ENCODE peak calls at places on chromosomes 16 and 17, in seven cellular contexts. N is GM06990, F is PC-9, D is cardiac fibroblast, G is hepatocyte, S is Peyer's patch, C is heart right ventricle. O is an unnamed sample.

GRCh38 chr16:4244254-4244812 is 2.5 kb upstream of the SRL start:
- DNase-seq in D (peak), C (no peak), N (no peak), S (no peak), G (peak), F (peak), O (no peak)

GRCh38 chr16:27080870-27081269 is 14.1 kb downstream of the C16orf82 start:
- DNase-seq in G (peak), D (no peak), F (no peak), N (no peak), C (no peak), S (no peak), O (no peak)

GRCh38 chr16:48409839-48410610 is 24.8 kb upstream of the SIAH1 start:
- DNase-seq in D (peak), S (peak), C (no peak), F (peak), G (peak), N (no peak), O (peak)

GRCh38 chr16:88726981-88727380 is 20.7 kb downstream of the CTU2 start:
- DNase-seq in D (no peak), S (no peak), N (no peak), F (no peak), C (no peak), G (no peak), O (no peak)

GRCh38 chr17:27384261-27384701 is 72.0 kb upstream of the KSR1 start:
- DNase-seq in G (no peak), C (peak), N (no peak), S (no peak), D (peak), F (peak), O (peak)

GRCh38 chr17:68491864-68492263 is 20.4 kb upstream of the PRKAR1A start:
- DNase-seq in G (no peak), S (no peak), D (no peak), F (no peak), N (no peak), C (peak), O (no peak)

GRCh38 chr17:19991252-19991885 is 13.7 kb upstream of the AKAP10 start:
- DNase-seq in C (no peak), N (no peak), F (no peak), G (no peak), S (no peak), D (no peak), O (no peak)

GRCh38 chr17:58312021-58312630 is 16.5 kb downstream of the TSPOAP1 start:
- DNase-seq in N (no peak), S (peak), F (no peak), G (no peak), D (no peak), C (no peak), O (no peak)

GRCh38 chr16:55815320-55815719 is 17.6 kb downstream of the CES1 start:
- DNase-seq in F (no peak), C (no peak), S (no peak), N (no peak), G (no peak), D (no peak), O (no peak)

GRCh38 chr17:27293898-27294688 is at the start of gene WSB1:
- DNase-seq in N (peak), G (peak), C (peak), F (peak), S (peak), D (peak), O (peak)

GRCh38 chr16:28555593-28555992 is 1.9 kb downstream of the SGF29 start:
- DNase-seq in F (no peak), G (no peak), S (no peak), N (no peak), C (no peak), D (no peak), O (no peak)

GRCh38 chr16:10980811-10981210 is 36.4 kb downstream of the CLEC16A start:
- DNase-seq in F (no peak), G (no peak), S (no peak), N (no peak), D (no peak), C (no peak), O (no peak)

GRCh38 chr17:6545291-6545690 is 11.1 kb downstream of the PITPNM3 start:
- DNase-seq in S (no peak), F (no peak), C (no peak), N (no peak), G (no peak), D (no peak), O (no peak)

GRCh38 chr17:57459286-57459915 is 203.1 kb downstream of the MSI2 start:
- DNase-seq in S (no peak), F (peak), D (peak), N (peak), C (no peak), G (no peak), O (no peak)

GRCh38 chr16:50291719-50292565 is 25.6 kb downstream of the ADCY7 start:
- DNase-seq in F (no peak), G (no peak), S (no peak), D (no peak), C (no peak), N (no peak), O (no peak)

GRCh38 chr16:12239226-12239625 is 262.7 kb downstream of the SNX29 start:
- DNase-seq in F (no peak), N (no peak), C (no peak), G (no peak), D (no peak), S (no peak), O (no peak)

GRCh38 chr16:2964416-2965223 is 545 bp downstream of the KREMEN2 start:
- DNase-seq in N (peak), D (no peak), C (no peak), S (peak), F (peak), G (peak), O (no peak)

GRCh38 chr16:9846362-9847099 is 335.7 kb downstream of the GRIN2A start:
- DNase-seq in D (no peak), F (no peak), S (no peak), N (no peak), C (no peak), G (no peak), O (no peak)

GRCh38 chr16:4913130-4913773 is 23.7 kb downstream of the PPL start:
- DNase-seq in G (no peak), N (no peak), S (no peak), F (no peak), D (no peak), C (no peak), O (no peak)

GRCh38 chr17:81393684-81394376 is 1.4 kb upstream of the BAHCC1 start:
- DNase-seq in G (peak), F (peak), N (peak), S (peak), D (peak), C (peak), O (peak)

GRCh38 chr16:86306811-86307517 is 203.4 kb upstream of the FOXF1 start:
- DNase-seq in S (no peak), C (no peak), D (peak), F (no peak), N (no peak), G (no peak), O (no peak)

GRCh38 chr16:47059991-47060390 is 83.8 kb downstream of the NETO2 start:
- DNase-seq in F (no peak), S (no peak), G (no peak), N (no peak), C (no peak), D (no peak), O (no peak)
- TF ChIP-seq CTCF in F (no peak), S (no peak), G (no peak), N (no peak), C (no peak), D (no peak), O (no peak)

GRCh38 chr17:22337467-22337866 is 645.1 kb downstream of the KCNJ18 start:
- DNase-seq in G (no peak), S (no peak), N (no peak), F (no peak), D (no peak), C (no peak), O (no peak)
- TF ChIP-seq CTCF in G (no peak), S (no peak), N (no peak), F (no peak), D (no peak), C (no peak), O (no peak)

GRCh38 chr17:80101160-80101945 is at the start of gene GAA:
- DNase-seq in F (peak), N (peak), C (peak), D (peak), G (peak), S (peak), O (no peak)
- TF ChIP-seq CTCF in F (peak), N (peak), C (peak), D (peak), G (peak), S (peak), O (peak)

DNA sequence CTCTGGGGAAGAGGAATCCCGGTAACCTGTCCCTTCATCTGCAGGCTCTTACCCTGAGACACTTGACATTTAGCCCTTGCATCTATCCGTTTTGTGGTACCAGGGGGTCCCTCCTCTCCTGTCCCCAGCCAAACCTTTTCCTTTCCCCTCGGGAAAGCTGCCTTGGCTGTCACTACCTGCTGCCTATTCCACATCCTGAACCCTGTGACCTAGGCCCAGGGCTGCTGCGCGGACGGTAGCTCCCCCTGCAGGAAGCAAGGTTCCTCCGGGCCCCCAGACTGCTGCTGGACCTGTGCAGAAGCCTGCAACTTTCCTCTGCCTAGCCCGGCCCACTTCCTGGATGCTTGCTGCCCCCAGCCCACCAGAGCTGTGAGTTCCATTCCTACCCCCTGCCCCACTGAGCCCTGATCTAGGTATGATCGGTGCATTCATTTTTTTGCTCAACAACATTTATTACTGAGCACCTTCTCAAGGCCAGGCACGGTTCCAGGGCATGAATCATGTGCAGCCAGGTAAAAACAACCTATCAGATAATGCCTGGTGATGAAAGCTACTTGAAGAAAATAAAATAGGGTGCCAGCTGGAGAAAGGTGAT is 10.5 kb upstream of the ALDOA start:
- DNase-seq in G (no peak), C (no peak), F (peak), S (peak), N (peak), D (no peak), O (no peak)
- TF ChIP-seq CTCF in G (peak), C (no peak), F (peak), S (no peak), N (peak), D (peak), O (peak)

GRCh38 chr17:37648555-37648954 is 5.3 kb upstream of the DDX52 start:
- DNase-seq in F (peak), S (no peak), D (peak), N (no peak), G (no peak), C (no peak), O (peak)

GRCh38 chr17:37651846-37652245 is 8.6 kb upstream of the DDX52 start:
- DNase-seq in S (no peak), D (no peak), N (no peak), C (no peak), F (no peak), G (no peak), O (no peak)

DNA sequence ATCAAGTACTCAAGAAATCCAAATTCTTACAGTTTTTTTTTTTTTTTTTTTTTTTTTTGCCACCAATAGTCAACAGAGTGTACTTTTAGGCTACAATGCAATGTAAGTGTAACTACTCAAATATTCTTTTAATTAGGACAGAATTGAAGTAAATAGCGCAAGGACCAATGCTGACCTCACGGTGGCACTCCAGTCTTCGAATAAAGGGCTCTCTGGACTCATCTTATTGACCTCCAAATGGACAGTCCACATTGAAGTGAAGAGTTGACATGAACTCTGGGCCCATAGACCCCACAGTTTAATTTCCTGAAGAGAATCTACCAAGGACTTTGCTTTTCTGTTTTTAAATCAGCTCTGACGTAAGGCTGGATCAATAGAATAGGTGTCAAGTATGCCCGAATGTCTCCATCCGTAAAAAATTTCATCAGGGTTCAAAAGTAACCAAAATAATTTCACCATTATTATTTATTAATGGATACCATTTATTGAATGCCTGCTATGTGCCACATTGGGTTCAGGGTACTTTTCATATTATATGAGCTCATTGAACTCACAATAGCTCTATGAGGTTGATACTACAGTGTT is 7.3 kb upstream of the DDX52 start:
- DNase-seq in F (peak), C (peak), G (peak), N (no peak), S (no peak), D (peak), O (no peak)
- TF ChIP-seq CTCF in F (peak), C (peak), G (peak), N (peak), S (no peak), D (peak), O (peak)

DNA sequence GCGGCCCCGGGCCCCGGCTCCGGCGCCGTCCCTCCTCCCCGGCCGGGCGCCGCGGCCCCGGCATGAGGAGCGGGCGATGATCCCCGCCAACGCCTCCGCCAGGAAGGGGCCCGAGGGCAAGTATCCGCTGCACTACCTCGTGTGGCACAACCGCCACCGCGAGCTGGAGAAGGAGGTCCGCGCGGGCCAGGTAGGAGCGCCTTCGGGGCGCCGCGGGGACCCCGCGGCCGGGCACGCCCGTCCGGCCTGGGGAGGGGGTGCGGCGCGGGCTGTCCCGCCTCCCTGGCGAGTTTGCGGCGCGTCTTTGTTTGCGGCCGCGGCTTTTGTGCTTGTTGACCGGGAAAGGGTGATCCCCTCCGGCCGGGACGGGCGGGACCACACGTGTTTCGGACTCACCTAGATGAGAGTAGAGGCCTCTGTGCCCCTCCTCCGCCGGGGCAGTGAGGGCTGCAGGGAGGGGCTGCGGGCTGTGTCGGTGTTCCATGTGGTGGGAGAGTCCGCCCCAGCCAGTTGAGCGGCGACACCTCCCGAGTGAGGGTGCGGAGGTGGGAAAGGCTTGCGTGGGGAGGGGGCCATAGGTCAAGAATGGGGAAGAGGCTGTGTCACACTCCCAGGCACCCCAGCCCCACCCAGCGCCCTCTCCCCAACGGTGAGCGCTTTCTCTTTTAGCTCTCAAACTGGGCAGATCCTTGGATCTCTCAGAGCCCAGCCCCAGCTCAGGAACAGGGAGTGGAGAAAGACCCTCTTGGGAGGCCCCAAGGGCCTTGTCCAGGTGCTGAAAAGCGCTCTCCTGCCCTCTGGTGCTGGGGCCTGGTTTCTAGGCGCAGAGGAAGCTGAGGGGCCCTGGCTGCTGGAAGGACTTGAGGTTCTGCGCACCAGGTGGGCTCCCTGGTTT is 861 bp downstream of the ANKRD13B start:
- DNase-seq in D (no peak), G (peak), S (no peak), F (no peak), C (peak), N (no peak), O (no peak)
- TF ChIP-seq CTCF in D (no peak), G (peak), S (no peak), F (no peak), C (no peak), N (peak), O (peak)

GRCh38 chr17:69712801-69713311 is 298.4 kb downstream of the MAP2K6 start:
- DNase-seq in G (no peak), N (no peak), F (peak), C (no peak), S (no peak), D (no peak), O (no peak)

GRCh38 chr17:69715656-69716055 is 301.2 kb downstream of the MAP2K6 start:
- DNase-seq in D (no peak), C (no peak), N (no peak), F (no peak), S (no peak), G (no peak), O (no peak)

GRCh38 chr17:69713815-69714214 is 299.3 kb downstream of the MAP2K6 start:
- DNase-seq in D (no peak), G (no peak), N (no peak), S (no peak), F (no peak), C (no peak), O (no peak)

GRCh38 chr17:69716571-69716970 is 302.1 kb downstream of the MAP2K6 start:
- DNase-seq in F (no peak), S (no peak), G (no peak), N (no peak), C (no peak), D (no peak), O (peak)

GRCh38 chr17:69714659-69715058 is 300.2 kb downstream of the MAP2K6 start:
- DNase-seq in C (no peak), S (no peak), N (no peak), G (no peak), D (no peak), F (no peak), O (no peak)
- TF ChIP-seq CTCF in C (no peak), S (no peak), N (no peak), G (no peak), D (no peak), F (no peak), O (no peak)

DNA sequence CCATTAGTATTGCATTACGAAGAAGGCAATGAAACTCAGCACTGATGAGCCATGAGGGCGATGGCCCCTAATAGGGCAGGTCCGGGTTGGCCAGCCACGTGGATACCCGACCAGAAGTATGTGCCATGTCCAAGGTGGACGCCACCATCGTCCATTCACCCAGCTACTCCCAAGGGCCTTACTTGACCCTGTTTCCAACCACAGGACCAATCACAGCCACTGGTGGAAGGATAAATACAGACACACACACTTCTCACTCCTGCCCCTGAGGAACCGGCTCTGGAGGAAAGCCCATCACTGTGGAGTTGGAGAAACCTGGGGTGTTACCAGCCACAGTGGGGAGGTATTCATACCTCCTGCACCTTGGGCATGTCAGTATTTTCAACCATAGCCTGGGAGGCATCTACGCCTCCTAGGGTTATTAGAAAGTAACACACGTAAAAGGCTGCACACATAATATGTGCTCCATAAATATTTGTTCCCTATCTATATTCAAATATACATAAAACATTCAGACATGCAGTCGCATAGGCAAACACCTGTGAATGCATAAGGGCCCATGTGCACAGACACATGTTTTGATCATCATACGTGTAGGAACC is 5.4 kb upstream of the ITGA3 start:
- DNase-seq in D (no peak), N (no peak), G (no peak), F (peak), C (no peak), S (no peak), O (no peak)
- TF ChIP-seq CTCF in D (no peak), N (no peak), G (no peak), F (peak), C (no peak), S (no peak), O (no peak)

GRCh38 chr16:19094542-19095365 is 19.0 kb upstream of the ITPRIPL2 start:
- DNase-seq in D (no peak), C (no peak), N (no peak), G (no peak), F (no peak), S (no peak), O (no peak)
- TF ChIP-seq CTCF in D (no peak), C (no peak), N (no peak), G (peak), F (no peak), S (no peak), O (no peak)

O was measured in astrocyte of the cerebellum.